ENCODE peak calls at places on chromosomes 5 and 9, in nine cellular contexts. Q is amniotic stem cell; A is T-cell; N is EL; E is cardiac fibroblast; P is activated CD4-positive, alpha-beta T cell treated with anti-CD3 and anti-CD28 coated beads, Interleukin-2, amount 50 U/mL, for 1 hour; D is hippocampal formation; K is Right ventricle myocardium superior; F is foreskin keratinocyte. B is an unnamed sample.

GRCh38 chr5:95728494-95729114 is 2.5 kb upstream of the RHOBTB3 start:
- DNase-seq in K (no peak), Q (no peak), P (no peak), N (no peak), E (peak; percentile 66), D (no peak), A (no peak), F (peak; percentile 53), B (no peak)

GRCh38 chr5:136985785-136986475 is 513.2 kb downstream of the SPOCK1 start:
- DNase-seq in D (no peak), K (no peak), F (no peak), E (no peak), N (no peak), P (no peak), Q (no peak), A (no peak), B (no peak)

GRCh38 chr9:111034573-111035539 is 3.4 kb downstream of the LPAR1 start:
- DNase-seq in N (peak; percentile 54), K (no peak), F (no peak), E (peak; percentile 34), D (no peak), A (no peak), Q (no peak), P (no peak), B (no peak)

GRCh38 chr5:169013846-169014245 is 287.1 kb downstream of the SLIT3 start:
- DNase-seq in Q (no peak), A (no peak), P (no peak), E (no peak), F (peak; percentile 78), N (no peak), K (no peak), D (no peak), B (no peak)

GRCh38 chr9:134851015-134851414 is 29.6 kb upstream of the FCN2 start:
- DNase-seq in P (no peak), F (no peak), E (no peak), K (peak; percentile 33), Q (no peak), D (no peak), N (no peak), A (no peak), B (no peak)

GRCh38 chr5:116303340-116303739 is 218.5 kb downstream of the COMMD10 start:
- DNase-seq in D (no peak), A (no peak), Q (no peak), P (no peak), K (no peak), F (no peak), N (no peak), E (no peak), B (no peak)

GRCh38 chr9:129836342-129837007 is 1.2 kb downstream of the USP20 start:
- DNase-seq in N (no peak), D (no peak), P (peak; percentile 53), K (no peak), E (no peak), Q (no peak), F (no peak), A (peak; percentile 36), B (no peak)

GRCh38 chr5:170528976-170529375 is 25.2 kb downstream of the KCNIP1 start:
- DNase-seq in F (no peak), N (no peak), Q (no peak), A (no peak), P (no peak), K (no peak), D (no peak), E (no peak), B (no peak)

GRCh38 chr9:85483214-85483613 is 258.5 kb downstream of the AGTPBP1 start:
- DNase-seq in Q (no peak), N (no peak), K (no peak), P (no peak), D (no peak), F (no peak), A (no peak), E (no peak), B (no peak)

GRCh38 chr5:88051148-88051547 is 217.5 kb downstream of the TMEM161B start:
- DNase-seq in N (no peak), E (no peak), D (no peak), A (no peak), P (no peak), F (no peak), K (no peak), Q (no peak), B (no peak)

GRCh38 chr5:142053434-142054253 is 40.8 kb upstream of the GNPDA1 start:
- DNase-seq in K (peak; percentile 55), E (peak; percentile 82), P (no peak), Q (no peak), F (peak; percentile 48), D (no peak), A (no peak), N (peak; percentile 79), B (no peak)

GRCh38 chr5:159091051-159091450 is 8.7 kb downstream of the EBF1 start:
- DNase-seq in N (no peak), Q (no peak), F (no peak), P (no peak), A (no peak), E (no peak), K (no peak), D (no peak), B (peak; percentile 41)

GRCh38 chr9:89179535-89179919 is 909 bp upstream of the SHC3 start:
- DNase-seq in K (no peak), A (no peak), E (peak; percentile 65), N (peak; percentile 18), P (no peak), D (no peak), F (peak; percentile 59), Q (no peak), B (peak; percentile 35)

GRCh38 chr9:136092741-136093140 is 2.3 kb downstream of the NACC2 start:
- DNase-seq in P (no peak), F (no peak), E (no peak), K (no peak), D (no peak), A (no peak), Q (no peak), N (no peak), B (no peak)

GRCh38 chr9:22446589-22446949 is at the start of gene DMRTA1:
- DNase-seq in Q (peak; percentile 45), P (no peak), E (peak; percentile 46), K (peak; percentile 89), A (no peak), D (peak; percentile 26), F (peak; percentile 79), N (peak; percentile 71), B (peak; percentile 89)

GRCh38 chr9:92313624-92314012 is 11.5 kb downstream of the NOL8 start:
- DNase-seq in E (no peak), D (no peak), Q (no peak), A (no peak), P (no peak), F (no peak), K (no peak), N (no peak), B (no peak)

GRCh38 chr5:3126639-3127038 is 375.2 kb upstream of the IRX2 start:
- DNase-seq in K (no peak), Q (no peak), P (no peak), D (no peak), N (no peak), E (no peak), F (no peak), A (no peak), B (no peak)

GRCh38 chr5:78638423-78638822 is 10.1 kb downstream of the LHFPL2 start:
- DNase-seq in F (peak; percentile 89), N (peak; percentile 99), A (no peak), P (no peak), D (peak; percentile 21), E (peak; percentile 98), Q (peak; percentile 93), K (peak; percentile 68), B (no peak)

GRCh38 chr5:126641387-126641786 is 40.6 kb downstream of the PHAX start:
- DNase-seq in P (no peak), E (no peak), N (no peak), Q (no peak), A (no peak), K (no peak), D (no peak), F (no peak), B (no peak)

GRCh38 chr5:74240783-74241750 is 399.5 kb downstream of the ENC1 start:
- DNase-seq in D (no peak), Q (no peak), P (no peak), N (peak; percentile 87), A (no peak), E (peak; percentile 24), K (no peak), F (peak; percentile 99), B (no peak)

GRCh38 chr9:126164796-126165525 is 161.7 kb upstream of the MVB12B start:
- DNase-seq in E (no peak), P (no peak), N (no peak), Q (no peak), A (no peak), K (no peak), D (peak; percentile 29), F (no peak), B (no peak)

GRCh38 chr5:111697881-111698757 is 58.9 kb downstream of the NREP start:
- DNase-seq in F (peak; percentile 30), D (no peak), K (no peak), A (no peak), E (peak; percentile 32), P (no peak), N (peak; percentile 43), Q (no peak), B (no peak)

GRCh38 chr9:4306066-4306787 is 6.4 kb upstream of the GLIS3 start:
- DNase-seq in N (no peak), E (peak; percentile 75), P (no peak), K (no peak), F (no peak), D (no peak), A (no peak), Q (peak; percentile 42), B (no peak)

GRCh38 chr9:108830292-108830691 is 25.5 kb downstream of the ACTL7B start:
- DNase-seq in N (peak; percentile 38), E (peak; percentile 29), D (no peak), P (no peak), Q (no peak), K (no peak), F (peak; percentile 80), A (no peak), B (no peak)

GRCh38 chr5:4551034-4551433 is 589.1 kb upstream of the ADAMTS16 start:
- DNase-seq in D (no peak), Q (no peak), K (no peak), F (no peak), P (no peak), A (no peak), N (no peak), E (no peak), B (no peak)

GRCh38 chr5:145449794-145450193 is 385.3 kb downstream of the PRELID2 start:
- DNase-seq in A (no peak), D (peak; percentile 40), E (no peak), K (no peak), P (no peak), N (peak; percentile 4), F (no peak), Q (no peak), B (no peak)

GRCh38 chr5:115785395-115786009 is 31.0 kb downstream of the CDO1 start:
- DNase-seq in F (no peak), N (no peak), A (no peak), D (no peak), E (no peak), Q (no peak), K (no peak), P (no peak), B (no peak)

GRCh38 chr5:144227363-144227762 is 56.7 kb downstream of the KCTD16 start:
- DNase-seq in D (no peak), E (no peak), F (no peak), K (no peak), A (no peak), Q (no peak), N (no peak), P (no peak), B (no peak)

GRCh38 chr9:87109851-87110250 is 162.5 kb upstream of the GAS1 start:
- DNase-seq in P (no peak), K (no peak), Q (no peak), E (peak; percentile 87), N (peak; percentile 46), D (no peak), A (no peak), F (peak; percentile 43), B (no peak)

B was measured in glutamatergic neuron.